ENCODE peak calls at places on chromosomes 11 and 22, in six cellular contexts. X is K562, F is GM12878, J is SK-N-SH, L is H1, R is HepG2. O is an unnamed sample.
A peak's percentile ranks its signal among the peaks of the same experiment; 100 is the strongest.

GRCh38 chr11:60370811-60371297 is 7.5 kb upstream of the MS4A7 start:
- DNase-seq in X (no peak), F (no peak), J (no peak), L (no peak), R (peak; percentile 27), O (peak; percentile 19)

GRCh38 chr11:35102267-35102666 is 36.7 kb upstream of the CD44 start:
- DNase-seq in X (no peak), F (no peak), J (no peak), L (no peak), R (no peak), O (no peak)

GRCh38 chr11:15944460-15944859 is 411.9 kb downstream of the SOX6 start:
- DNase-seq in X (no peak), F (no peak), J (no peak), L (peak; percentile 33), R (no peak), O (no peak)

GRCh38 chr11:74780277-74780870 is 31.7 kb downstream of the RNF169 start:
- DNase-seq in X (no peak), F (no peak), J (no peak), L (no peak), R (no peak), O (no peak)

GRCh38 chr11:111777094-111778046 is 11.2 kb upstream of the PPP2R1B start:
- DNase-seq in X (peak; percentile 59), F (peak; percentile 52), J (peak; percentile 60), L (no peak), R (peak; percentile 82), O (peak; percentile 66)

GRCh38 chr11:2097356-2097997 is 41.7 kb downstream of the IGF2 start:
- DNase-seq in X (peak; percentile 37), F (no peak), J (no peak), L (peak; percentile 80), R (peak; percentile 90), O (no peak)

GRCh38 chr22:44210721-44211120 is 30.0 kb downstream of the PARVG start:
- DNase-seq in X (no peak), F (no peak), J (no peak), L (no peak), R (no peak), O (no peak)

GRCh38 chr11:77322506-77322905 is 21.0 kb upstream of the GDPD4 start:
- DNase-seq in X (no peak), F (no peak), J (no peak), L (no peak), R (no peak), O (no peak)

GRCh38 chr11:101127348-101127698 is 2.3 kb downstream of the PGR start:
- DNase-seq in X (peak; percentile 29), F (no peak), J (no peak), L (peak; percentile 76), R (no peak), O (no peak)

GRCh38 chr11:86408845-86409244 is 34.2 kb downstream of the CCDC81 start:
- DNase-seq in X (no peak), F (no peak), J (no peak), L (no peak), R (no peak), O (peak; percentile 32)

GRCh38 chr22:29204617-29205183 is 996 bp upstream of the EMID1 start:
- DNase-seq in X (no peak), F (no peak), J (peak; percentile 31), L (no peak), R (no peak), O (no peak)

GRCh38 chr11:124329787-124330478 is 9.9 kb upstream of the OR8D2 start:
- DNase-seq in X (no peak), F (peak; percentile 27), J (no peak), L (no peak), R (no peak), O (no peak)

GRCh38 chr11:76995177-76995576 is 39.0 kb upstream of the B3GNT6 start:
- DNase-seq in X (no peak), F (no peak), J (no peak), L (no peak), R (no peak), O (no peak)

GRCh38 chr11:62556102-62556871 is 9.7 kb upstream of the AHNAK start:
- DNase-seq in X (peak; percentile 56), F (peak; percentile 88), J (peak; percentile 90), L (peak; percentile 77), R (no peak), O (peak; percentile 95)

GRCh38 chr22:23762866-23763578 is at the start of gene C22orf15:
- DNase-seq in X (no peak), F (no peak), J (peak; percentile 19), L (peak; percentile 71), R (no peak), O (no peak)

GRCh38 chr11:36186797-36187196 is 102.4 kb downstream of the COMMD9 start:
- DNase-seq in X (no peak), F (no peak), J (no peak), L (no peak), R (no peak), O (no peak)

GRCh38 chr11:61893981-61894380 is 2.6 kb upstream of the FADS3 start:
- DNase-seq in X (no peak), F (no peak), J (no peak), L (no peak), R (no peak), O (no peak)

GRCh38 chr11:75503531-75504099 is 22.1 kb downstream of the GDPD5 start:
- DNase-seq in X (no peak), F (no peak), J (no peak), L (no peak), R (no peak), O (no peak)

GRCh38 chr22:44024288-44024908 is at the start of gene PARVB:
- DNase-seq in X (peak; percentile 70), F (no peak), J (peak; percentile 84), L (peak; percentile 53), R (no peak), O (peak; percentile 9)

GRCh38 chr11:3381794-3382193 is 2.8 kb upstream of the ZNF195 start:
- DNase-seq in X (no peak), F (no peak), J (no peak), L (no peak), R (no peak), O (no peak)

GRCh38 chr11:77046060-77046501 is 11.9 kb downstream of the B3GNT6 start:
- DNase-seq in X (peak; percentile 87), F (no peak), J (peak; percentile 92), L (peak; percentile 92), R (no peak), O (peak; percentile 57)

GRCh38 chr11:81673001-81673400 is 1060.7 kb downstream of the FAM181B start:
- DNase-seq in X (no peak), F (no peak), J (no peak), L (no peak), R (no peak), O (no peak)

DNA sequence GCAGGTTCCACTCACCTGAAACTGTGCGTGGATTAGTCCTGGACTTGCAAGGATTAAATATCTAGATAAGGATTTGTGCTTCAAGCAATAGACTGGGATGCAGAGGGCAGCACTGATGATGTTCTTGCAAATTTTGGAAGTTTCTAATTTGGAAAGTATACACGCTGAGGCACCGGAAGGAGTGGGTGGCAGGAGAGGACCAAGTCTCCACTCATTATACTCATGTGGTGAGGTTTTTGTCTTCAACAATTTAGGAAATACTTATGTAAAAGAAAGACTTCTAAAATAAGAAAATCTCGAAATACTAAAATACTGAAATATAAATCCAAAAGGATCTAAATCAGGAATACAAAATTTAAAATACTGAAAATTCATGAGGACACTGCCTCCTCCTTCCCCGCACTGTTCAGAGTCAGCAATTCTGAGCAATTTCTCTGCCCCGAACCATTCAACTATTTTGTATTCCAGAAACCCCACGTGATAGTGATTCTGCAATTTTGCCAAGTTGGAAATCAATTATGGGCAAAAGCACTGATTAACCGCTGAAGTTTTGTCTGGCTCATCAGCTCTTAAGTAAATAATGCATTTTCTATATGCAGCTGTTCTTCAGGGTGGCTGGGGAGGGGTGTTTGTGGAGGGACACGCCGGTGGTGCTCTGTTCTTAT is 47.0 kb upstream of the CLMP start:
- DNase-seq in X (no peak), F (no peak), J (no peak), L (no peak), R (no peak), O (no peak)
- TF ChIP-seq CHD2 in X (no peak), F (no peak), J (no peak), L (no peak), R (no peak), O (no peak)

GRCh38 chr22:37660709-37661045 is 2.2 kb downstream of the PDXP start:
- DNase-seq in X (no peak), F (no peak), J (no peak), L (no peak), R (no peak), O (no peak)

GRCh38 chr22:37659897-37660708 is 1.6 kb downstream of the PDXP start:
- DNase-seq in X (no peak), F (no peak), J (no peak), L (no peak), R (no peak), O (no peak)

GRCh38 chr22:37659066-37659896 is 758 bp downstream of the PDXP start:
- DNase-seq in X (peak; percentile 55), F (no peak), J (peak; percentile 72), L (no peak), R (peak; percentile 73), O (no peak)

GRCh38 chr22:37662039-37662438 is 3.5 kb downstream of the PDXP start:
- DNase-seq in X (no peak), F (no peak), J (no peak), L (no peak), R (no peak), O (no peak)

GRCh38 chr22:37661160-37661924 is 2.8 kb downstream of the PDXP start:
- DNase-seq in X (no peak), F (no peak), J (peak; percentile 71), L (no peak), R (peak; percentile 90), O (no peak)
- TF ChIP-seq CHD2 in X (no peak), F (peak; percentile 41), J (no peak), L (no peak), R (no peak), O (no peak)

GRCh38 chr11:47220401-47220821 is 5.6 kb downstream of the DDB2 start:
- DNase-seq in X (peak; percentile 2), F (no peak), J (no peak), L (no peak), R (peak; percentile 25), O (no peak)

GRCh38 chr11:47229161-47229560 is 14.4 kb downstream of the DDB2 start:
- DNase-seq in X (no peak), F (no peak), J (peak; percentile 3), L (no peak), R (no peak), O (no peak)

DNA sequence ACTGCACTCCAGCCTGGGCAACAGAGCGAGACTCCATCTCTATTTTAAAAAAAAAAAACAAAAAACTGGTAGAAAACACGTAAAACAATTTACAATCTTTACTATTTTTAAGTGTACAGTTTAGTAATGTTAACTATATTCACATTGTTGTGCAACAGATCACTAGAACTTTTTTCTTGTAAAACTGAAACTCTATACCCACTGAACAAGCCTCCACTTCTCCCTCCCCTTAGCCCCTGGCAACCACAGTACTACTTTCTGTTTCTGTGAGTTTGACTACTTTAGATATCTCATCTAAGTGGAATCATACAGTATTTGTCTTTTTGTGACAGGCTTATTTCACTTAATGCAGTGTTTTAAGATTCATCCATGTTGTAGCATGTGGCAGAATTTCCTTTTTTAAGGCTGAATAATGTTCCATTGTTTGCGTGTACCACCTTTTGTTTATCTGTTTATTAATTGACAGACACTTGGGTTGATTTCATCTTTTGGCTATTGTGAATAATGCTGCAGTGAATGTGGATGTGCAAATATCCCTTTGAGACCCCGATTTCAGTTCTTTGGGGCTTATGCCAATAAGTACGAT is 10.9 kb downstream of the DDB2 start:
- DNase-seq in X (no peak), F (peak; percentile 48), J (no peak), L (no peak), R (no peak), O (no peak)
- TF ChIP-seq CHD2 in X (no peak), F (no peak), J (no peak), L (no peak), R (no peak), O (no peak)

GRCh38 chr22:21652010-21652546 is 10.0 kb downstream of the SDF2L1 start:
- DNase-seq in X (peak; percentile 100), F (peak; percentile 51), J (peak; percentile 93), L (peak; percentile 94), R (peak; percentile 84), O (peak; percentile 72)
- TF ChIP-seq CHD2 in X (peak; percentile 87), F (peak; percentile 47), J (no peak), L (peak; percentile 68), R (peak; percentile 7), O (no peak)